ENCODE peak calls at places on chromosomes 11 and 22, in six cellular contexts. L, Y, Q, P, O and K are unnamed samples. For H3K27me3, the result is how much of the 10 kb centered on the place peaks cover.

GRCh38 chr22:22327723-22328122 is 83.1 kb downstream of the VPREB1 start:
- DNase-seq in L (no peak), Y (no peak), Q (no peak), P (no peak), O (peak), K (no peak)

GRCh38 chr11:66386171-66387069 is 14.9 kb upstream of the SLC29A2 start:
- DNase-seq in L (peak), Y (peak), Q (peak), P (peak), O (peak), K (peak)

GRCh38 chr11:64245401-64245796 is 1.3 kb downstream of the PPP1R14B start:
- DNase-seq in L (no peak), Y (no peak), Q (peak), P (peak), O (no peak), K (no peak)

GRCh38 chr11:113401718-113402117 is 14.1 kb downstream of the ANKK1 start:
- DNase-seq in L (no peak), Y (peak), Q (peak), P (peak), O (no peak), K (peak)

GRCh38 chr11:112961146-112961668 is at the start of gene NCAM1:
- DNase-seq in L (peak), Y (peak), Q (peak), P (peak), O (no peak), K (peak)

GRCh38 chr22:45866398-45867117 is 110.4 kb downstream of the WNT7B start:
- DNase-seq in L (no peak), Y (peak), Q (no peak), P (no peak), O (peak), K (peak)

GRCh38 chr11:75351541-75352416 is at the start of gene ARRB1:
- DNase-seq in L (peak), Y (peak), Q (peak), P (peak), O (no peak), K (peak)

GRCh38 chr22:36368359-36368983 is 19.3 kb downstream of the MYH9 start:
- DNase-seq in L (no peak), Y (no peak), Q (no peak), P (no peak), O (no peak), K (peak)

GRCh38 chr22:33512961-33513360 is 407.3 kb downstream of the LARGE1 start:
- DNase-seq in L (no peak), Y (no peak), Q (no peak), P (no peak), O (no peak), K (no peak)

GRCh38 chr11:69433741-69434140 is 47.7 kb upstream of the LINC01488 start:
- DNase-seq in L (no peak), Y (no peak), Q (no peak), P (no peak), O (no peak), K (no peak)

GRCh38 chr11:64016512-64016911 is 19.2 kb upstream of the FLRT1 start:
- DNase-seq in L (no peak), Y (no peak), Q (no peak), P (no peak), O (no peak), K (no peak)

GRCh38 chr11:71140206-71140919 is 112.0 kb downstream of the SHANK2 start:
- DNase-seq in L (no peak), Y (peak), Q (no peak), P (peak), O (no peak), K (no peak)

DNA sequence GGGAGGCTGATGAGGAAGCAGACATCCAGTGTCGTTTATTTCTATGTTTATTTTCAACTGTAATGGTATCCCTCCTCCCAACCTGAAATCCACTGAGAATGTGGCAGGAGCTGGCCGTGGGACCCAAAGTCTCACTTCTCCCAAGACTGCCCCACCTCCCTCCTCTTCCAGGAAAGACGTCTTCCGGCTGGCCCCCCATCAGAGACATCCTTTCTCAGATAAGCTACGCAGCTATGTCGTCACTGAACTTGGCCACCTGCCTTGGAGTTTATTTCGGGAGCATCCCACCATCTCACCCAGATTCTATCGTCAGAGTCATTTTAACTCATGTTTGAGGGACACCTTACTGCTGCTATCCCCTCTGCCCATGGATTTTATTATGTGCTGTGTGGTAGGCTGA is 13.9 kb downstream of the TMEM184B start:
- DNase-seq in L (no peak), Y (no peak), Q (no peak), P (no peak), O (no peak), K (no peak)
- H3K27me3 ChIP-seq in L (under half), Y (under half), Q (under half), P (under half), O (under half), K (under half)

DNA sequence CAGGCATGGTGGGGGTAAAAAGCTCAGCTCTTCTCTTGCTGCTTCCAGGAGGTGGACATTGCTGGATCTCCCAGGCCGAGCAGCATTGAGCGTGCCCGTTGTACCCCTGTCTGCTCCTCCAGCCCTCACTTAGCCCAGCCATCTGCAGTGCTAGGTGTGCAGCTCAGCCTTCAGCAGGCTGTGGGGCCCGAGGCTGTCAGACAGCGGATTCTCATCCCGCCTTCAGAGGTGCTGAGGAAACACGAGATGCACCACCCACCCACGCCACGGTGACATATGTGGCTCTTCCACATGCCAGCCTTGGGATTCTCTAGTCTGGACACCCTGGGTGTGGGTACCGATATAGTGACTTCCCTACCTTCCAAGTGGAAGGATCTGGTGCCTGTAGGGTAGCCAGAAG is 48.9 kb upstream of the NECTIN1 start:
- DNase-seq in L (no peak), Y (no peak), Q (no peak), P (no peak), O (no peak), K (no peak)
- H3K27me3 ChIP-seq in L (under half), Y (under half), Q (under half), P (under half), O (under half), K (under half)

DNA sequence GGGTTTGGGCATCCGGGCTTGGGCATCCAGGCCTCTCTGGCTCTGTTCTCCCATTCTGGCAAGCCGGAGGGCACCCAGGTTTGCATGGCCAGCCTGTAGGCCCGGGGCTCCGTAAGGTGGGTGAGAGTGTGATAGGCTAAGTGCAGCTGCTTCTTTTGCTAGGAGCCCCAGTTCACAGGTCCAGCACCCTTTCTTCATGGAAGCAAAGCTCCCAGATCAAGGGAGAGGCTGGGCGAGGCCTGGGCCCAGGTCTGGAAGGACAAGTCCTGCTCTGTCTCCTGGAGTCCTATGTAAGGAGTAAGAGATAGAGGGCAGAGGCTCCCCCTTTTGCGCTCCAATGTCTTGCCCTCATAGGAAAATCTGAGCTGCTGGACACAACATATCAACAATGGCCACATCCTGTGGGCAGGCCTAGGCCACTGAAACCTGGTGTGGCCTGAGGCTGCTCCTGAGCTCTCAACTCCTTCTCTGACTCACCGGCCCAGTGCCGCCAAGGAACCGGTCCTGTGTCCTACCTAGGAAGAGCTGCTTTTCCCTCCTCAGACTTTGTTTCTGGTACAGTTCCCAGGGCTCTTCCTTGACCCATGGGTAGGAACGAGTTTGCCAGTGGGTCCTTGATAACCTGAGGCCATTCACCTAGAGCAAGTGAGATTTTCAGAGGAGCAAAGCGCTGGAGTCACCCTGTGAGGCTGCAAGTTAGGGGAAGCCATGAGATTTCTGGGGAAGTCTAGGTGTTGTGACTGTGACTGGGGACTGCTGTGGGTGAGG is 11.7 kb upstream of the PAX6 start:
- DNase-seq in L (no peak), Y (no peak), Q (no peak), P (no peak), O (peak), K (no peak)
- H3K27me3 ChIP-seq in L (half or more), Y (half or more), Q (under half), P (half or more), O (under half), K (half or more)

DNA sequence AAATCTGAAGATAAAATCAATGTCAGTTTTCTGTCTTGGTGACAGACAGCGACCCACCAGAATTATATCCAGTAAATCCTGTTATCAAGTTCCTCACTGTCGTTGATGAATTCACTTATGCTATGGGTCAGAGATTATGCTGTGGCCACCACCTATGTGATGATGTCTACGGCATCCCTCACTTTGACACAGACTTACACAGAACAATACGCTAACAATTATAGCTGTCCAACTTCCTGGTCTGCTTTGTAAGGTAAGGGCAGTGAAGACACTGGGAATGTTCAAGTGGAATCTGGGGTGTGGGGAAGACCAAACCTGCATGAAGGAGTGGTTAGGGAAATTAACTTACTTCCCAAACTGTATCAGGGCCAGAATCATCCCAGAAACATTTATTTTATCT is 19.3 kb upstream of the PAX6 start:
- DNase-seq in L (no peak), Y (no peak), Q (no peak), P (no peak), O (peak), K (no peak)
- H3K27me3 ChIP-seq in L (half or more), Y (half or more), Q (under half), P (under half), O (under half), K (under half)